ENCODE peak calls at places on chromosomes 7 and 10, in six cellular contexts. O is astrocyte, Z is WTC11, S is left ventricle myocardium inferior, E is endothelial cell, G is psoas muscle. X is an unnamed sample.

GRCh38 chr10:73773152-73773879 is 8.5 kb upstream of the CHCHD1 start:
- DNase-seq in S (no peak), O (no peak), G (no peak), E (no peak), Z (no peak), X (no peak)

GRCh38 chr7:44348851-44349781 is 23.7 kb upstream of the CAMK2B start:
- DNase-seq in G (no peak), O (no peak), S (no peak), E (no peak), Z (peak), X (no peak)

GRCh38 chr7:121341933-121342332 is 13.1 kb downstream of the WNT16 start:
- DNase-seq in Z (no peak), O (no peak), G (no peak), E (no peak), S (no peak), X (no peak)

GRCh38 chr10:105292236-105292635 is 651.1 kb downstream of the SORCS3 start:
- DNase-seq in O (no peak), S (no peak), E (no peak), Z (no peak), G (no peak), X (no peak)

GRCh38 chr10:78292987-78293865 is 259.6 kb downstream of the RPS24 start:
- DNase-seq in E (no peak), S (no peak), G (no peak), O (peak), Z (peak), X (no peak)

GRCh38 chr10:106551501-106551900 is 613.0 kb downstream of the SORCS1 start:
- DNase-seq in G (no peak), Z (no peak), E (no peak), O (no peak), S (no peak), X (no peak)

GRCh38 chr10:68561804-68562649 is 1.9 kb downstream of the TET1 start:
- DNase-seq in G (no peak), O (no peak), S (no peak), Z (peak), E (peak), X (no peak)

GRCh38 chr7:142908921-142909870 is 23.7 kb upstream of the TRPV6 start:
- DNase-seq in E (peak), S (no peak), G (no peak), Z (no peak), O (no peak), X (no peak)

GRCh38 chr10:43865275-43866135 is 216.8 kb upstream of the ZNF32 start:
- DNase-seq in E (no peak), O (no peak), Z (no peak), G (no peak), S (no peak), X (no peak)

GRCh38 chr10:113820507-113820906 is 33.4 kb downstream of the DCLRE1A start:
- DNase-seq in Z (peak), G (no peak), O (no peak), S (no peak), E (peak), X (no peak)

GRCh38 chr10:113819989-113820388 is 33.9 kb downstream of the DCLRE1A start:
- DNase-seq in E (no peak), Z (no peak), S (no peak), G (no peak), O (no peak), X (no peak)

GRCh38 chr10:113822174-113822573 is 31.7 kb downstream of the DCLRE1A start:
- DNase-seq in O (no peak), S (no peak), Z (no peak), E (no peak), G (no peak), X (no peak)

GRCh38 chr10:113825791-113826190 is 28.1 kb downstream of the DCLRE1A start:
- DNase-seq in G (no peak), S (no peak), O (no peak), E (no peak), Z (no peak), X (no peak)
- TF ChIP-seq CTCF in G (no peak), S (no peak), O (no peak), E (no peak), Z (no peak), X (no peak)

GRCh38 chr10:50622497-50623298 is 1.1 kb downstream of the SGMS1 start:
- DNase-seq in O (peak), Z (peak), S (peak), E (peak), G (peak), X (peak)
- TF ChIP-seq CTCF in O (no peak), Z (no peak), S (no peak), E (no peak), G (no peak), X (no peak)

DNA sequence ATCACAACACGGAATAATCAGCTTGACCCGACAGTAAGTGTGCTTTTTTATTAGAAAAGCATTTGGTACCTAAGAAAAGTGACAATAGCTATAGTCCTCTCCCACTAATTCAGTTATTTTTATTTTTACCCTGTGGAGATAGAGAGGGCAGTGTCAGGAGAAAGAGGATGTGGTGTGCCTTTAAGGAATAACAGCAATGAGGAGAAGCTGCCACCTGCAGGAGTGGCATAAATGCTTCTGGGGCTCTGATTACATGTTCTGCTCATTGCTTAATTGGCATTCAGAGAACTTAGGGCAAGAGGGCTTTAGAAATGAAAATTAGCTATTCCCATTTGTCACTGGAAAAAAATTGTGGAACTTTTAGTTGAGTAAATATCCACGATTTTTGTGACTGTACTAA is 60.1 kb downstream of the DENND11 start:
- DNase-seq in E (no peak), S (no peak), O (no peak), Z (no peak), G (no peak), X (no peak)
- TF ChIP-seq CTCF in E (no peak), S (peak), O (no peak), Z (no peak), G (no peak), X (no peak)

GRCh38 chr10:70458329-70459060 is 17.0 kb upstream of the NODAL start:
- DNase-seq in S (peak), G (peak), E (peak), O (peak), Z (peak), X (peak)
- TF ChIP-seq CTCF in S (peak), G (peak), E (no peak), O (no peak), Z (no peak), X (no peak)

DNA sequence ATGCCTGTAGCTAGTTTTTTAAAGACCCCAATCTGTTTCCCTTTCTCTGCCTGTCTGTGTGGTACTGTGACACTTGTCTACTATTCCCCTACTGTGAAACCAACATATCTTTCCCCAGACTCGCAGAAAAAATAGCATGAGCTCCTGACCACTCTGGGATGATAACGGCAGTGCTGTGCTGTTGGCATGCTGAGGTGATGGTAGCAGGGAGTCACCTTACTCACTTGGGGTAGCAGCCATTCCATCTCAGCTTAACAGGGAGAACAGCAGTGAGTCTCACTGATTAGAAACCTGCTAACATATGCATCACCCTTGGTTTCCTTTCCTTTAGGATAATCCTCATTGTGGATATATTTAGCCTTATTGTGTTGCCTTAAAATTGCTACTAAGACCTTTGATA is 469.6 kb upstream of the FZD8 start:
- DNase-seq in S (no peak), Z (no peak), O (no peak), E (no peak), G (no peak), X (no peak)
- TF ChIP-seq CTCF in S (no peak), Z (no peak), O (no peak), E (no peak), G (no peak), X (no peak)

DNA sequence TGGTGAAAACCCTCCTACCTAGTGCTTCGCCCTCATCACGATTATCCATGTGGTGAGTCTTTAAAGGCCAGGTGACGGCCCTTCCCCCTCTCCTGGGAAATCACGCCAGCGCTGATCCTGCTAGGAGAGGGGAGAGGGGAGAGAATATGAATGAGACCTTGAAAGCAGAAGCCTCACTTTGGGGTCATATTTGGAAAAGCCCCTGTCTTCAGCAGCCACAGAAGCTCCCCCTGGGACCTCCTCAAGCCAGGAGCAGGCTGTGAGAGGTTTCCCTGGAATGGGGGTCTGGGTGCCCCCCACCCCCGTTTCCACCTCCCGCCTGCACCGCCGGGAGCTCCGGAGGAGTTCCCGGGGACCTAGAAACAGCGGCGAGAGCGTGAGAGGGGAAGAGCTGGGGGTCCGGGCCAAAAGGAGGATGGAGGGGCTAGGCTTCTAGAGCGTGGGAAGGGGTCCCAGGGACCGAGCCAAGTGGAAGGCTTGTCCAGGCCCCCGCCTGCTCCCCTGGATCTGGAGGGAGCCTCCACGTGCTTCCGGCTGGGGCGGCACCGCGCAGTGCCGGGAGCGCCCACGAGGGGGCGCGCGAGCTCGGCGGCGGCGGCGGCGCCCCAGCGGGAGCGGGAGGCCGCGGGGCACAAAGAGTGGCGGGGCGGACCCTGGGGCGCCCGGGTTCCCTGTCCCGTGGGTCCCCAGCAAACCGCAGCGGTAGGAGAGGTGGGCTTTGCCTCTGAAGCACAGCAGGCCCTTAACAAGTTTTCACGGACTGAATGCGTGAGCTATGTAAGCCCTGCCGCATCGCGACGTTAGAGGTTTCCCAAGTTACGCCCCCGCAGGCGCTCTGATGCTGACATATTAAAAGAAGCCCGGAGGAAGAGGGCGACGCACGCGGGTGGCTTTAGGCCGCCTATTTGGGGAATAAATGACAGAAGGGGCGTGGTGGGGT is 104.3 kb upstream of the LRRC4 start:
- DNase-seq in Z (peak), O (peak), E (peak), G (peak), S (peak), X (no peak)
- TF ChIP-seq CTCF in Z (peak), O (peak), E (peak), G (peak), S (peak), X (peak)

GRCh38 chr10:77226020-77226419 is 411.6 kb downstream of the KCNMA1 start:
- DNase-seq in E (no peak), Z (no peak), S (no peak), G (no peak), O (no peak), X (no peak)

GRCh38 chr10:77228559-77228958 is 409.0 kb downstream of the KCNMA1 start:
- DNase-seq in O (no peak), Z (no peak), E (no peak), S (no peak), G (no peak), X (no peak)

GRCh38 chr10:77229704-77230103 is 407.9 kb downstream of the KCNMA1 start:
- DNase-seq in S (no peak), G (no peak), Z (no peak), E (no peak), O (no peak), X (no peak)

GRCh38 chr10:77226434-77226833 is 411.2 kb downstream of the KCNMA1 start:
- DNase-seq in O (no peak), G (no peak), S (no peak), Z (no peak), E (no peak), X (no peak)

DNA sequence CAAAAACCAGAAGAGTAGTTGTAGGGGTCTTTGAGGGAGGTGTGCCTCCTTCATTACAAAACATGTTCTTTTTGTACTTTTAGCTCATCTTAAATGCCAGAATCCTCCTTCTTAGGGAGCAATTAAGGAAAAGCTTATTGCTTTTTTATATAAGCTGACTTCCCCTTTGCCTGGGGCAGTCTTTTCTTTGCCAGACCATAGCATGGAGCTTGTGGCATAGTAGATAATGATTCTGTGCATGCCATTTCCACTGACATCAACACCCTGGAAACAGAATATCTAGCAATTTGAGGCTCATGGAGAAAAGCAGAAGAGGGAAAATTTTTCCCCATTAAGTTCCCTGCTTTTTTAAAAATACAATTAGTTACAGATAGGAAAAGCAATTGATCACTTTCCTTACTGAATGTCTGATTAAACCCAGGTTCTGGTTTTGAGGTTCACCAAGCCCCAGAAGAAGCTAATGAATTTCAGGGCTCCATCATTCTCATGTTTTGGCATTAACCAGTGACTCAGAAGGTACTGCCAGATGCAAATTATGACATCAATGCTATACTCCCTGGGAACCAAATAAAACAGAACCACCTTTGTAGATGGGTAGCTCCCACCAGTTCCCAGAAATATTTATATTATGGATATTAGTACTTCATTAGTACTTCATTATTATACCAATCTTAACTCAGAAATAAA is 410.6 kb downstream of the KCNMA1 start:
- DNase-seq in Z (no peak), G (no peak), O (peak), S (no peak), E (no peak), X (peak)
- TF ChIP-seq CTCF in Z (no peak), G (no peak), O (no peak), S (no peak), E (no peak), X (no peak)

GRCh38 chr10:2858452-2858851 is 208.9 kb upstream of the PFKP start:
- DNase-seq in Z (no peak), G (no peak), O (no peak), E (no peak), S (no peak), X (no peak)

GRCh38 chr10:2861632-2862210 is 205.6 kb upstream of the PFKP start:
- DNase-seq in S (no peak), E (no peak), O (no peak), G (no peak), Z (no peak), X (no peak)

GRCh38 chr10:2852574-2853323 is 214.6 kb upstream of the PFKP start:
- DNase-seq in Z (no peak), E (no peak), G (no peak), O (no peak), S (no peak), X (no peak)

GRCh38 chr10:2851544-2851943 is 215.8 kb upstream of the PFKP start:
- DNase-seq in S (no peak), Z (no peak), O (no peak), G (no peak), E (no peak), X (no peak)

DNA sequence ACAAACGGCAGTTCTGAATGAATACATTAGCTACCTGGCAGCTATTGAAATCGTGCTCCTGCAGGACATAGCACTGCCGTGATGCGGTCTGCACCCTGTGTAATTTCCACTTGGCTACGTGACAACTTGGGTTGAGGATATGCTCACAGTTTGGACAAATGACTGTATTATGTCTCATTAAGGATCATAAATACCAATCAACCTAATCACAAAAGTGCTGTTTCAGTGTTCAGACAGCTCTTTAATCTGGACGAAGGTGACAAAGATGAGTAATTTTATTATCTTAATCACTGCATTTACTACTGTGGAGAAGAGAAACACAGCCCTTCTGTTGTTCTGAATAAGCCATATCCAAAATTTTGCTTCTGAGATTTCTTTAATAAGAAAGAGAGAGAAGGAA is 210.8 kb upstream of the PFKP start:
- DNase-seq in E (no peak), G (no peak), Z (no peak), O (no peak), S (no peak), X (no peak)
- TF ChIP-seq CTCF in E (no peak), G (no peak), Z (no peak), O (no peak), S (no peak), X (no peak)

GRCh38 chr7:91953618-91954017 is 13.0 kb downstream of the AKAP9 start:
- DNase-seq in G (no peak), Z (no peak), O (no peak), S (no peak), E (no peak), X (no peak)
- TF ChIP-seq CTCF in G (no peak), Z (no peak), O (peak), S (peak), E (peak), X (peak)

X was measured in HFFc6.